ENCODE peak calls at places on chromosomes 6 and 20, in six cellular contexts. D, N, J, K, O and Q are unnamed samples.

GRCh38 chr20:51387125-51387865 is 155.2 kb downstream of the NFATC2 start:
- DNase-seq in D (no peak), N (no peak), K (no peak), O (no peak), J (no peak), Q (no peak)

GRCh38 chr6:36120539-36120938 is 9.8 kb upstream of the MAPK13 start:
- DNase-seq in J (no peak), O (no peak), K (no peak), D (peak; percentile 82), N (peak; percentile 73), Q (no peak)

GRCh38 chr6:43129434-43130194 is 41.5 kb upstream of the SRF start:
- DNase-seq in N (peak; percentile 43), D (no peak), K (peak; percentile 37), J (peak; percentile 47), O (peak; percentile 58), Q (no peak)

GRCh38 chr6:160015778-160016684 is 47.1 kb downstream of the IGF2R start:
- DNase-seq in K (no peak), J (no peak), O (no peak), D (no peak), N (no peak), Q (no peak)

GRCh38 chr6:140274548-140274947 is 900.1 kb upstream of the CITED2 start:
- DNase-seq in N (no peak), D (no peak), K (no peak), J (no peak), O (no peak), Q (no peak)

GRCh38 chr6:149482542-149483261 is 2.1 kb downstream of the ZC3H12D start:
- DNase-seq in N (peak; percentile 50), K (no peak), J (no peak), D (no peak), O (no peak), Q (no peak)

GRCh38 chr6:43878823-43879495 is 108.9 kb downstream of the VEGFA start:
- DNase-seq in K (no peak), O (no peak), D (no peak), J (no peak), N (no peak), Q (no peak)

GRCh38 chr20:17327185-17327780 is 100.4 kb downstream of the PCSK2 start:
- DNase-seq in K (no peak), O (no peak), J (peak; percentile 7), N (no peak), D (no peak), Q (no peak)

GRCh38 chr6:130282234-130282995 is 59.7 kb upstream of the SAMD3 start:
- DNase-seq in O (peak; percentile 36), D (no peak), N (peak; percentile 80), K (no peak), J (peak; percentile 36), Q (peak; percentile 47)

GRCh38 chr6:140340795-140341194 is 966.3 kb upstream of the CITED2 start:
- DNase-seq in O (no peak), K (no peak), N (no peak), D (no peak), J (no peak), Q (no peak)

GRCh38 chr6:33592595-33593413 is 12.7 kb upstream of the BAK1 start:
- DNase-seq in N (peak; percentile 86), K (no peak), O (no peak), J (no peak), D (peak; percentile 88), Q (no peak)

GRCh38 chr6:39642300-39642699 is 82.9 kb downstream of the KIF6 start:
- DNase-seq in D (no peak), O (no peak), K (no peak), J (no peak), N (no peak), Q (peak; percentile 38)

GRCh38 chr20:3674447-3674846 is 7.4 kb downstream of the ADAM33 start:
- DNase-seq in J (no peak), K (peak; percentile 51), O (no peak), D (no peak), N (no peak), Q (no peak)

GRCh38 chr20:6583134-6583738 is 184.2 kb upstream of the BMP2 start:
- DNase-seq in D (no peak), N (peak; percentile 43), K (peak; percentile 37), J (peak; percentile 79), O (peak; percentile 60), Q (peak; percentile 68)

GRCh38 chr6:116370328-116370716 is 425 bp upstream of the DSE start:
- DNase-seq in K (peak; percentile 31), J (no peak), N (no peak), O (no peak), D (no peak), Q (no peak)

GRCh38 chr6:87824813-87825475 is 122.9 kb upstream of the AKIRIN2 start:
- DNase-seq in O (no peak), D (no peak), K (no peak), J (no peak), N (peak; percentile 21), Q (no peak)

GRCh38 chr20:50218987-50219435 is 28.4 kb downstream of the CEBPB start:
- DNase-seq in O (no peak), J (no peak), N (no peak), K (no peak), D (no peak), Q (no peak)

GRCh38 chr20:61304750-61305149 is 52.7 kb downstream of the CDH4 start:
- DNase-seq in O (no peak), D (no peak), K (no peak), N (no peak), J (no peak), Q (no peak)

GRCh38 chr6:44042261-44043035 is 84.8 kb downstream of the MRPL14 start:
- DNase-seq in D (no peak), K (no peak), J (no peak), N (no peak), O (no peak), Q (no peak)

GRCh38 chr20:45322952-45323383 is 14.9 kb upstream of the MATN4 start:
- DNase-seq in O (peak; percentile 39), K (no peak), D (no peak), N (peak; percentile 57), J (peak; percentile 58), Q (no peak)

GRCh38 chr20:3172933-3173581 is at the start of gene LZTS3:
- DNase-seq in J (no peak), O (peak; percentile 22), K (peak; percentile 84), D (peak; percentile 86), N (peak; percentile 63), Q (peak; percentile 52)

GRCh38 chr20:24851346-24852019 is 97.6 kb upstream of the CST7 start:
- DNase-seq in K (no peak), O (no peak), D (no peak), J (no peak), N (no peak), Q (no peak)

GRCh38 chr6:128112494-128112893 is 211.6 kb upstream of the THEMIS start:
- DNase-seq in K (no peak), D (no peak), O (peak; percentile 17), N (no peak), J (no peak), Q (peak; percentile 14)
- H3K4me3 ChIP-seq in K (no peak overlapping the region), D (no peak overlapping the region), O (peak overlapping the region; percentile 15), N (peak overlapping the region; percentile 13), J (no peak overlapping the region), Q (no peak overlapping the region)

GRCh38 chr6:11278207-11278559 is 45.7 kb upstream of the NEDD9 start:
- DNase-seq in N (peak; percentile 74), K (no peak), D (no peak), O (no peak), J (no peak), Q (no peak)
- H3K4me3 ChIP-seq in N (peak overlapping the region; percentile 39), K (no peak overlapping the region), D (no peak overlapping the region), O (no peak overlapping the region), J (no peak overlapping the region), Q (no peak overlapping the region)

GRCh38 chr20:57998276-57998675 is 230.2 kb downstream of the ANKRD60 start:
- DNase-seq in O (no peak), J (no peak), K (no peak), D (no peak), N (no peak), Q (no peak)

GRCh38 chr20:57998981-57999464 is 229.4 kb downstream of the ANKRD60 start:
- DNase-seq in N (no peak), J (no peak), K (no peak), O (no peak), D (no peak), Q (no peak)

GRCh38 chr20:58001381-58001780 is 227.1 kb downstream of the ANKRD60 start:
- DNase-seq in O (no peak), J (no peak), N (no peak), D (no peak), K (no peak), Q (no peak)

GRCh38 chr20:57996936-57997629 is 231.4 kb downstream of the ANKRD60 start:
- DNase-seq in O (peak; percentile 6), N (no peak), D (no peak), J (no peak), K (peak; percentile 42), Q (peak; percentile 66)

DNA sequence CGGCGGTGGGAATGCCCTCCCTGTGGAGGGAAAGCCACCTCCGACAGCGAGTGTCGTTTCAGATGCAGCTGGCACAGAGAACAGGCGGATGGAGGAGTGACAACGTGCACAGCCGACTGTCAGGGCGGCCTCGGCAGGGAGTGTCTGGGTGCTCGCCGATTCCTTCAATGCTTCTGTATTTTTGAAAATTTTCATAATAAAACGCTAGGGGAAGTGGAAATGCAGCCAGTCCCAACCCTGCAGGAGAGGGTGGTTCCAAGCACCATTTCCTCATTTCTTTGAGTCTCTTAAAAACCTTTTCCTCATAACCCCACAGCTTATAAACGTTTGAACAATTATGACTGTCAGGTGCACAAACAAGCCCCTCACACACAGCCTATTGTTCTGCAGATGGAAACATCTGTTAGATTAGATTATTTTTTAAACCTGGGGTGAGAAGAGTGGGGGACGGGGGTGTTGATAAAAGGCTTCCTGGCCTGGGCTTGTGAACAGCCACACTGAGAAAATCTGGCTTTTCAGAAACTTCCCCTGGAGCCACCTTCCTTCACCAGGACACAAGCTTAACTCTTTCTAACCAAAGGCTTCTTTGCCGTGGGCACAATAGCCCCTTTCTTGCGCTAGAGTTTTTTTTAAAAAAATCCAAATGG is 228.9 kb downstream of the ANKRD60 start:
- DNase-seq in O (no peak), J (no peak), D (peak; percentile 72), N (no peak), K (no peak), Q (no peak)
- H3K4me3 ChIP-seq in O (no peak overlapping the region), J (no peak overlapping the region), D (no peak overlapping the region), N (no peak overlapping the region), K (no peak overlapping the region), Q (no peak overlapping the region)

DNA sequence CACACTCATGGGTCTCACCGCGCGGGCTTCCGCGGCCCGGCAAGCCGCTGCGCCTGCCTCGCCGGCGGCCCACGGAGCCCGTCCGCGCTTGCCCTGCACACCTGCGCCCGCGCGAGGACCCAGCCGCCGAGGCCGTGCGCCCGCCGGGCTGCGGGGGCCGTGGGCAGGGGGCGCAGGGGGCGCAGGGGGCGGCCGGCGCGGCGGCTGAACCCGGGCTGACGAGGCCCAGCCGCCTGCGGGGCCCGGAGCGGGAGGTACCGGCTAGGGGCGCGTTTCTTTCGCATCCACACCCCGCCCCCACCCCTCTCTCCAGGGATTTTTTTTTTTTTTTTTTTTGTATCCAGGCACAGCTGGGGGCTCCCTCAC is 43.8 kb upstream of the OSTM1 start:
- DNase-seq in O (no peak), J (no peak), N (no peak), K (no peak), D (no peak), Q (no peak)
- H3K4me3 ChIP-seq in O (peak overlapping the region; percentile 73), J (no peak overlapping the region), N (peak overlapping the region; percentile 44), K (peak overlapping the region; percentile 46), D (no peak overlapping the region), Q (peak overlapping the region; percentile 52)

DNA sequence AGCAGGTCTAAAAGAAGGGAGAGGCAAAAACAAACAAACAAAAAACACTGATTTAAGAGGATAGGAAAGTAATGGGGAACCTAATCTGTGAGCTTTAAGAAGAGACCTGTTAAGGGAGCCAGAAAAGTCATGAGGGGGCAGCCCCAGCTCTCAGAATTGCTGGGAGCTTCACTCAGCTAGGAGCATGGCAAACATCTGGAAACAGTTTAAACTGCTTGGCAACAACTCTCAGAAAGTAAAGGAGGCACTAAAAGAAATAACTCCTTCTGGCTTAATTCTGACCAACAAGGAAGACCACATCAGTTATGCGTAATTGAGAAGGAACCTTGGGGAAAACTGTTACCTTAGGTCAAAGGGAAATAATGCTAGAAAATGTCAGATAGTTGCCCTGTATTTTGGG is 121.4 kb downstream of the LAMP5 start:
- DNase-seq in J (no peak), D (no peak), N (no peak), O (no peak), K (no peak), Q (no peak)
- H3K4me3 ChIP-seq in J (no peak overlapping the region), D (no peak overlapping the region), N (no peak overlapping the region), O (no peak overlapping the region), K (no peak overlapping the region), Q (no peak overlapping the region)